ENCODE peak calls at places on chromosomes 5 and 9, in six cellular contexts. H is GM12878, K is H1, Z is HCT116, R is HepG2, A is K562. N is an unnamed sample. For H3K4me1, the result is how much of the 10 kb centered on the place peaks cover.

GRCh38 chr9:86546712-86547111 is 192.5 kb upstream of the TUT7 start:
- DNase-seq in H (no peak), A (no peak), Z (no peak), K (no peak), R (no peak), N (no peak)

GRCh38 chr5:133376986-133377385 is 235.4 kb downstream of the FSTL4 start:
- DNase-seq in K (no peak), Z (no peak), A (no peak), H (no peak), R (no peak), N (no peak)

GRCh38 chr9:35617548-35617947 is 665 bp downstream of the CD72 start:
- DNase-seq in K (no peak), A (no peak), Z (no peak), R (no peak), H (no peak), N (no peak)

GRCh38 chr9:135328485-135329417 is 150.8 kb upstream of the PPP1R26 start:
- DNase-seq in Z (no peak), A (no peak), H (no peak), R (no peak), K (no peak), N (no peak)

GRCh38 chr5:96433066-96433447 is at the start of gene PCSK1:
- DNase-seq in Z (no peak), R (no peak), H (no peak), K (no peak), A (no peak), N (no peak)

GRCh38 chr5:118208031-118208453 is 780.3 kb downstream of the DTWD2 start:
- DNase-seq in Z (no peak), A (no peak), K (no peak), R (no peak), H (no peak), N (no peak)

GRCh38 chr5:109950634-109951033 is 260.9 kb downstream of the MAN2A1 start:
- DNase-seq in A (no peak), K (no peak), Z (no peak), H (no peak), R (no peak), N (no peak)

GRCh38 chr5:125410501-125411162 is 664.2 kb upstream of the ZNF608 start:
- DNase-seq in H (no peak), Z (no peak), R (no peak), K (no peak), A (no peak), N (no peak)

DNA sequence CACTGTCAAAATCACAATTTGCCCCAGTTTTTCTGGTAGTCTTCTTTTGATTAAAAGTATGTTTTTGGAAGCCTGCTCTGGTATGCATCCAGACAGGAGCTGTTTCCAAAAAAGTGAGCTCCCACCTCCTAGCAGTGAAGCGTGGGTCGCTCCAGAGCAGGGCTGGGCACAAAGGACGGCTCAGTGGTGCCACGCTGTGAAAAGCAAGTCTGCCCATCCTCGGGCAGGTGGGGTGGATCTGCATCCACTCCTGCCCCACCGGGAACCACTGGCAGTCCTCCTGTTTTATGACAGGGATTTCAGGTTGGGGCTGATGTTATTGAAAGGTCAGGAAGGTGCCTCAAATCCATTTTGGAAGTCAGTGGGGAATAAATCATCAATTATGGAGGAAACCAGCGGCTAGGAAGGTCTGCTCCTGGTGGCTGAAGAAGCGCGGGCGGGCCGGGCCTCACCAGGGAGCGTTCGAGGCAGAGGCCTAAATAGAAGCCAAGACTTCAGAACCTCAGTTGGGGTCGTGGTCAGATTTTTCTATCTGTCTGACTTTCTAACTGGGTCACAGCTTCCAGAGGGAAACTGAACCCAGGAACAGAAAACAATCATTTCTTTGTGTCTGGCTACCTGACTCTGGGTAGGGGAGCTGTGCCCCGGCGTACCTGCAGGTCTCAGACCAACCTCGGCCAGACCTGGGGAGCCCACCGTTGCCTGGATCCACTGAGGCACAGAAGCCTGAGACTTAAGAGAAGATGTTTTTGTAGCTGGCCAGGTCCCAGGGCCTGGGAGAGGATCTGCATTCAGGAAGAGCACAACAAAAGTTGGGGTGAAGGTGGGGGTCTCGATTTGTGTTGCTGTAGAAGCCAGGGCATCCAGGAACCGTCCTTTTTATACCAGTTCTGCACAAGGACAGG is 168.1 kb downstream of the PAX5 start:
- DNase-seq in Z (no peak), R (no peak), H (no peak), K (no peak), A (no peak), N (no peak)
- TF ChIP-seq ZNF274 in Z (no peak), R (no peak), H (no peak), K (no peak), A (no peak), N (no peak)

GRCh38 chr5:143801251-143801650 is 10.7 kb upstream of the HMHB1 start:
- DNase-seq in A (no peak), R (no peak), Z (no peak), H (no peak), K (no peak), N (no peak)

GRCh38 chr5:143791848-143792701 is 19.9 kb upstream of the HMHB1 start:
- DNase-seq in R (no peak), H (no peak), A (no peak), K (no peak), Z (no peak), N (no peak)

GRCh38 chr5:143800715-143801114 is 11.2 kb upstream of the HMHB1 start:
- DNase-seq in H (no peak), K (no peak), R (no peak), Z (no peak), A (no peak), N (no peak)

GRCh38 chr5:143796110-143796509 is 15.9 kb upstream of the HMHB1 start:
- DNase-seq in H (no peak), A (no peak), K (no peak), R (no peak), Z (no peak), N (no peak)

DNA sequence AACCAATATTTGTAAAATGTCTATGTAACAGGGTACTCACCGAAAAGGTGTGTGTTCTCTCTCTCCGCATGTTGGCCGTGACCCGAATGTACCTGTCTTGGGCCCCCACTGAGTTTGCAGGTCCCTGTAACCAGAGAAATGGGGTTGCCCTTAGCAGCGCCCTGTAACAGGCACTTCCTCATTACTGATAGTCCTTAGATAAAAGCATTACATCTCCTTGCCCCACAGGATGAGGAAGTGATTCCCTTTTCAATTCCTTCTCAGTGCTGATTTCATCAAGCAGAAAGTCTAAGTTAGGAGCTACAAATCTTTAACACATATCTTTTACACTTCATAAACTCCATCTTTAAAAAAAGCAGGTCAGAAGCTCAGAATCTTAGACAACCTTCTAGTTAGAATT is 15.2 kb upstream of the HMHB1 start:
- DNase-seq in H (no peak), K (no peak), R (no peak), A (no peak), Z (no peak), N (no peak)
- H3K9ac ChIP-seq in H (no peak), K (no peak), R (no peak), A (no peak), Z (no peak), N (no peak)

DNA sequence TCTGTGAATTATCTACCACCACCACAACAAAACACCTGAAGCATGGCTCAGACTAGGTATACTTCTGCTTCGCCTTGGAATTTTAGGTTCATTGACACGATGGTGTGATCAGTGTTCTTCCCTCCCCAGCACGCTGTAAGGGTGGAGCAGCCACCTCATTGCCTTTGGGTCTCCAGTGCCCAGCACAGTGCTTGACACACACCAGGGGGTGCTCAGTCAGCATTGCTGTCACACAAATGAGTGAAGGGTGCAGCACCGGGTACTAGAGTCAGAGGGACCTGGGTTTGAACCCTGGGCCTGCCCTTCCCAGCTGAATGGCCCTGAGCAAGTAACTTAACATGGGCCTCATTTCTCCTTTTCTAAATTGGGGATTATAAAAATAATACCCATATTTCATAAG is 9.9 kb upstream of the ANGPTL2 start:
- DNase-seq in R (no peak), A (no peak), K (no peak), Z (no peak), H (no peak), N (no peak)
- H3K4me1 ChIP-seq in R (half or more), A (under half), K (under half), Z (under half), H (under half), N (under half)

GRCh38 chr5:179241175-179241574 is 104.1 kb downstream of the ADAMTS2 start:
- DNase-seq in Z (no peak), H (no peak), R (no peak), K (no peak), A (no peak), N (no peak)

GRCh38 chr5:179240561-179240960 is 104.7 kb downstream of the ADAMTS2 start:
- DNase-seq in R (no peak), K (no peak), H (no peak), Z (no peak), A (no peak), N (no peak)

GRCh38 chr5:179237770-179238627 is 107.3 kb downstream of the ADAMTS2 start:
- DNase-seq in K (no peak), A (no peak), H (no peak), R (no peak), Z (no peak), N (no peak)

GRCh38 chr5:179238628-179238970 is 106.7 kb downstream of the ADAMTS2 start:
- DNase-seq in H (no peak), K (no peak), A (no peak), R (no peak), Z (no peak), N (no peak)

GRCh38 chr5:179239256-179240135 is 105.8 kb downstream of the ADAMTS2 start:
- DNase-seq in A (no peak), R (no peak), H (no peak), K (no peak), Z (no peak), N (no peak)
- TF ChIP-seq ZNF274 in A (no peak), R (no peak), H (no peak), K (no peak), Z (no peak), N (no peak)

DNA sequence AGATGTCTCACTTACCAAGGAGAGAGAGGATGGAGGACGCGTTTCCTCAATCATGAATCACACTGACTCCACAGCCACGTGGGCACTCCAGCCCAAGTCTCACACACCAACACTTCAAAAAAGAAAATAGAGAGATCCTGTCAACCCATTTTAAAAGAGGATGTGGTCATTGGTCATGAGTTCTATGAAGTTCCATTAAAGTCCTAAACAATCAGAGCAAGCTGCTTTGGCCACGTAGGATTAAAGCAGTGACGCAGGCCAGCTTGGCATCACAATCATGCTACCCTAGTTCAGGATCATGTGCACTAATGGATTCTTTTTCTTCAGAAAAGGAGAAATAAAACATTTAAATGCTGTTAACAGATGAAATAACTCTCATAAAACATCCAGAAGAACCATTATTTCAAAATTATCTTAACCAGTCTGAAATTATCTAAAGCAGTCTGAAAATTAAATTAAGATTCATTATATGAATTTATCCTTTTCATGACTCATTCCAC is 108.1 kb downstream of the SEMA5A start:
- DNase-seq in R (no peak), Z (no peak), A (no peak), H (no peak), K (no peak), N (no peak)
- H3K9ac ChIP-seq in R (no peak), Z (no peak), A (no peak), H (no peak), K (no peak), N (no peak)

N was measured in NT2/D1.